ENCODE peak calls at places on chromosomes 12 and 14, in nine cellular contexts. R is HCT116, M is A673, O is GM23248, F is neural progenitor cell, V is mammary epithelial cell, K is K562, C is PC-3, W is hepatocyte. X is an unnamed sample.

GRCh38 chr12:123389560-123390351 is 5.8 kb downstream of the KMT5A start:
- DNase-seq in R (no peak), M (peak; percentile 22), O (peak; percentile 81), F (peak; percentile 66), V (peak; percentile 50), K (peak; percentile 70), C (peak; percentile 60), W (peak; percentile 72), X (peak; percentile 33)

GRCh38 chr14:24071144-24071697 is at the start of gene CPNE6:
- DNase-seq in R (no peak), M (no peak), O (no peak), F (no peak), V (no peak), K (no peak), C (no peak), W (no peak), X (no peak)

GRCh38 chr12:104083769-104084475 is 19.6 kb downstream of the HCFC2 start:
- DNase-seq in R (no peak), M (no peak), O (no peak), F (no peak), V (no peak), K (no peak), C (no peak), W (no peak), X (no peak)

GRCh38 chr14:89227490-89227834 is 189.6 kb downstream of the FOXN3 start:
- DNase-seq in R (no peak), M (no peak), O (peak; percentile 36), F (no peak), V (no peak), K (no peak), C (no peak), W (no peak), X (no peak)

GRCh38 chr12:3752096-3752709 is 706 bp downstream of the CRACR2A start:
- DNase-seq in R (peak; percentile 12), M (no peak), O (peak; percentile 46), F (no peak), V (no peak), K (peak; percentile 48), C (no peak), W (peak; percentile 46), X (peak; percentile 76)

GRCh38 chr12:108332791-108333382 is 6.2 kb downstream of the CMKLR1 start:
- DNase-seq in R (no peak), M (peak; percentile 43), O (peak; percentile 89), F (no peak), V (no peak), K (no peak), C (no peak), W (no peak), X (no peak)

GRCh38 chr12:62438098-62438692 is 28.4 kb upstream of the MON2 start:
- DNase-seq in R (peak; percentile 44), M (peak; percentile 65), O (peak; percentile 66), F (peak; percentile 69), V (peak; percentile 24), K (peak; percentile 53), C (peak; percentile 75), W (peak; percentile 79), X (peak; percentile 62)

GRCh38 chr14:50856660-50857059 is 15.2 kb upstream of the ABHD12B start:
- DNase-seq in R (no peak), M (no peak), O (no peak), F (no peak), V (no peak), K (no peak), C (no peak), W (no peak), X (no peak)

GRCh38 chr14:96056509-96057422 is 17.6 kb downstream of the C14orf132 start:
- DNase-seq in R (no peak), M (no peak), O (no peak), F (peak; percentile 77), V (peak; percentile 20), K (no peak), C (peak; percentile 55), W (no peak), X (no peak)

GRCh38 chr14:69328765-69329164 is 68.8 kb downstream of the GALNT16 start:
- DNase-seq in R (no peak), M (no peak), O (no peak), F (no peak), V (no peak), K (no peak), C (no peak), W (no peak), X (no peak)

GRCh38 chr12:83084516-83085234 is 398.0 kb downstream of the TMTC2 start:
- DNase-seq in R (no peak), M (no peak), O (no peak), F (no peak), V (no peak), K (no peak), C (no peak), W (no peak), X (no peak)

GRCh38 chr14:50985124-50985815 is 41.0 kb upstream of the PYGL start:
- DNase-seq in R (no peak), M (no peak), O (peak; percentile 42), F (no peak), V (no peak), K (no peak), C (no peak), W (no peak), X (no peak)

GRCh38 chr12:106900554-106900953 is 55.2 kb upstream of the TMEM263 start:
- DNase-seq in R (no peak), M (no peak), O (no peak), F (no peak), V (no peak), K (no peak), C (peak; percentile 14), W (no peak), X (no peak)

GRCh38 chr12:3250576-3250975 is 173.4 kb downstream of the TSPAN9 start:
- DNase-seq in R (no peak), M (no peak), O (no peak), F (no peak), V (no peak), K (no peak), C (no peak), W (no peak), X (no peak)

GRCh38 chr14:104384776-104385071 is 194.8 kb upstream of the C14orf180 start:
- DNase-seq in R (no peak), M (no peak), O (no peak), F (no peak), V (no peak), K (no peak), C (no peak), W (no peak), X (no peak)

GRCh38 chr12:87274594-87275245 is 754.5 kb downstream of the C12orf50 start:
- DNase-seq in R (peak; percentile 19), M (peak; percentile 57), O (peak; percentile 42), F (peak; percentile 62), V (peak; percentile 7), K (peak; percentile 6), C (peak; percentile 50), W (peak; percentile 48), X (no peak)

GRCh38 chr12:4956054-4956453 is 46.3 kb downstream of the KCNA1 start:
- DNase-seq in R (no peak), M (no peak), O (no peak), F (no peak), V (no peak), K (no peak), C (no peak), W (no peak), X (no peak)

GRCh38 chr12:122203968-122204828 is 689 bp downstream of the B3GNT4 start:
- DNase-seq in R (no peak), M (no peak), O (peak; percentile 14), F (peak; percentile 58), V (no peak), K (no peak), C (no peak), W (no peak), X (no peak)
- TF ChIP-seq EZH2 in R (no peak), M (no peak), O (peak; percentile 91), F (peak; percentile 92), V (no peak), K (no peak), C (peak; percentile 73), W (peak; percentile 27), X (no peak)

DNA sequence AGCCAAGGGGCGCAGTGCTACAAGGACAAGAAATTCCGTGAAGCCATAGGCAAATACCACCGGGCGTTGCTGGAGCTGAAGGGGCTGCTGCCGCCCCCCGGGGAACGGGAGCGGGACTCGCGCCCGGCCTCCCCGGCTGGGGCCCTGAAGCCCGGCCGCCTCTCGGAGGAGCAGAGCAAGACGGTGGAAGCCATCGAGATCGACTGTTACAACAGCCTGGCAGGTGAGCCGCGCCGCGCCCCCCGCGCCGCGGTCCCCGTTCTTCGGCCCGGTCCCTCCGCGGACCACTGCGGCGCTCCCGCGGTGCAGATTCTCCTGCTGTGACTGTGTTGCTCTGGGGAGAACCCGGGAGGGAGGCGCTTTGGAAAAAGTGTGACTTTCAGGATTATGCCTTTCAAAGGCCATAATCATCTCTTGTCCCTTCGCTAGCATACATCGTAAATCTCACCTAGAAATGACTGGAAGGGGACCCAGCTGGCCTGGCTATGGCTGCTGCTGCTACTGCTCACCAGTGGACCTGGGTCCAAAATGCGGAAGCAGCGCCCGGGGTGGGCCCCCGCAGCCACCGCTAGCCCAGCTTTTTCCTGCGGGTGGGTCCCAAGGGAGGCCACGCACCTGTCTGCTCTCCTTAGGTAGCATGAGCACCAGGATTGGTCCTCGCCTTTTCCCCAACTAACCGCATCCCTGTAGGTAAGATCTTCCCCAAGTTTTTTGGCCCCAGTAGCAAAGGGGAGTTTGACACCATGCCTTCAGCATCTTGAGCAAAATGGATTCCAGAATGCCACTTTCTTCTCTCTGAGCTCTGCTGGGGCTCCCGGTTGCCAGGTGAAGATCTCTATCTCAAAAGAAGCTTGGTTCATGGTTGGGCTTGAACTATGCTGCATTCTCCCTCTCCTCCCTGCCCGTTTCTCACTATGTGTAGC is 858 bp downstream of the TTC9 start:
- DNase-seq in R (no peak), M (peak; percentile 42), O (peak; percentile 10), F (peak; percentile 9), V (no peak), K (no peak), C (no peak), W (peak; percentile 47), X (peak; percentile 33)
- TF ChIP-seq EZH2 in R (no peak), M (no peak), O (peak; percentile 65), F (peak; percentile 49), V (no peak), K (no peak), C (no peak), W (no peak), X (peak; percentile 100)

DNA sequence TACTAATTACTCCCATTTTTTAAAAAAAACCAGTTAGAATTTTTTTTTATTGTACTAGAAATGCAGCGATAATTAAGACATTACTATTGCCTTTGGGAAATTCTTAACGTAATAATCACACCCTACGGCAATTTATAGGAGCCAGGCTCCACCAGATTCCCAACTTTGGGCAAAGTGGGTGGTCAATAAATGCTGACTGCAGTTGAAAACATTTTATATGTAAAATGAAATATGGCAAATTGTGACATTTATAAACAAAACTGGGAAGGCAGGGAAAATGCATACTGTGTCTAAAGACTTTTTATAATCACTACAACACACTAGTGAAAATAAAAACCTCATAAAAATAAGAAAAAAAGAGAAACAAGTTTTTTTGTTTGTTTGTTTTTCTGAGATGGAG is 93.3 kb upstream of the HECTD1 start:
- DNase-seq in R (no peak), M (no peak), O (no peak), F (no peak), V (no peak), K (no peak), C (no peak), W (no peak), X (no peak)
- TF ChIP-seq EZH2 in R (no peak), M (no peak), O (no peak), F (no peak), V (no peak), K (no peak), C (no peak), W (no peak), X (no peak)

DNA sequence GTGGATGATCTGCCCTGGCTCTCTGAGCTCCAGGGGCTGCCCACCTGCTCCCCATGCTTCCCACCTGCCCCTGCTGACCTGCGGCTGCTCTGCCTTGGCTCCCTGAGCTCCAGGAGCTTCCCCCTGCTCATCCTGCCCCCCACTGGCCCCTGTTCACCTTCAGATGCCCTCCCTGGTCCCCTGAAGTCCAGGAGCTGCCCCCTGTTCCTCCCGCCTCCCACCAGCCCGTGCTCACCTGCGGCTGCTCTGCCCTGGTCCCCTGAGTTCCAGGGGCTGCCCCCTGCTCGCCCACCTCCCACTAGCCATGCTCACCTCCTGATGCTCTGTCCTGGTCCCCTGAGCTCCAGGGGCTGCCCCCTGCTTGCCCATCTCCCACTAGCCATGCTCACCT is 219.7 kb downstream of the TMEM121 start:
- DNase-seq in R (no peak), M (no peak), O (no peak), F (no peak), V (no peak), K (no peak), C (no peak), W (no peak), X (no peak)
- TF ChIP-seq EZH2 in R (no peak), M (no peak), O (no peak), F (no peak), V (no peak), K (no peak), C (no peak), W (no peak), X (no peak)

X was measured in DND-41.